ENCODE peak calls at places on chromosomes 5 and 9, in four cellular contexts. One of them, this sample, is unnamed.

GRCh38 chr5:82426419-82427154 is 148.4 kb upstream of the RPS23 start:
- DNase-seq in hepatocyte: no peak
- DNase-seq in endothelial cell of umbilical vein: no peak
- DNase-seq in PC-3: no peak
- DNase-seq in this sample: no peak

GRCh38 chr9:20786807-20787206 is 102.7 kb downstream of the FOCAD start:
- DNase-seq in hepatocyte: no peak
- DNase-seq in endothelial cell of umbilical vein: no peak
- DNase-seq in PC-3: no peak
- DNase-seq in this sample: no peak

GRCh38 chr5:146816775-146817387 is 61.7 kb downstream of the PPP2R2B start:
- DNase-seq in hepatocyte: no peak
- DNase-seq in endothelial cell of umbilical vein: no peak
- DNase-seq in PC-3: no peak
- DNase-seq in this sample: no peak

GRCh38 chr5:73228052-73228451 is 55.1 kb downstream of the TMEM174 start:
- DNase-seq in hepatocyte: no peak
- DNase-seq in endothelial cell of umbilical vein: no peak
- DNase-seq in PC-3: no peak
- DNase-seq in this sample: no peak

GRCh38 chr5:103362211-103362610 is 103.6 kb downstream of the MACIR start:
- DNase-seq in hepatocyte: no peak
- DNase-seq in endothelial cell of umbilical vein: no peak
- DNase-seq in PC-3: peak; percentile 48
- DNase-seq in this sample: no peak

GRCh38 chr5:136285501-136285900 is 79.8 kb downstream of the TRPC7 start:
- DNase-seq in hepatocyte: no peak
- DNase-seq in endothelial cell of umbilical vein: no peak
- DNase-seq in PC-3: no peak
- DNase-seq in this sample: no peak

GRCh38 chr5:84085387-84086041 is 299.2 kb downstream of the EDIL3 start:
- DNase-seq in hepatocyte: no peak
- DNase-seq in endothelial cell of umbilical vein: no peak
- DNase-seq in PC-3: no peak
- DNase-seq in this sample: peak; percentile 27

GRCh38 chr5:147813696-147814095 is 17.8 kb downstream of the SPINK1 start:
- DNase-seq in hepatocyte: no peak
- DNase-seq in endothelial cell of umbilical vein: no peak
- DNase-seq in PC-3: peak; percentile 84
- DNase-seq in this sample: no peak

GRCh38 chr5:39208471-39208870 is 10.9 kb downstream of the FYB1 start:
- DNase-seq in hepatocyte: no peak
- DNase-seq in endothelial cell of umbilical vein: no peak
- DNase-seq in PC-3: no peak
- DNase-seq in this sample: no peak

GRCh38 chr5:141199359-141200235 is at the start of gene PCDHB11:
- DNase-seq in hepatocyte: no peak
- DNase-seq in endothelial cell of umbilical vein: peak; percentile 2
- DNase-seq in PC-3: peak; percentile 37
- DNase-seq in this sample: peak; percentile 53
- TF ChIP-seq CTCF in hepatocyte: peak; percentile 16
- TF ChIP-seq CTCF in endothelial cell of umbilical vein: no peak
- TF ChIP-seq CTCF in PC-3: peak; percentile 45
- TF ChIP-seq CTCF in this sample: peak; percentile 59

GRCh38 chr5:116525680-116526079 is 48.9 kb downstream of the SEMA6A start:
- DNase-seq in hepatocyte: no peak
- DNase-seq in endothelial cell of umbilical vein: no peak
- DNase-seq in PC-3: no peak
- DNase-seq in this sample: no peak

GRCh38 chr5:116522737-116523136 is 51.9 kb downstream of the SEMA6A start:
- DNase-seq in hepatocyte: no peak
- DNase-seq in endothelial cell of umbilical vein: no peak
- DNase-seq in PC-3: no peak
- DNase-seq in this sample: no peak

GRCh38 chr5:116524051-116524450 is 50.6 kb downstream of the SEMA6A start:
- DNase-seq in hepatocyte: no peak
- DNase-seq in endothelial cell of umbilical vein: no peak
- DNase-seq in PC-3: no peak
- DNase-seq in this sample: no peak

GRCh38 chr5:116524505-116524904 is 50.1 kb downstream of the SEMA6A start:
- DNase-seq in hepatocyte: no peak
- DNase-seq in endothelial cell of umbilical vein: no peak
- DNase-seq in PC-3: no peak
- DNase-seq in this sample: no peak

GRCh38 chr5:116524966-116525365 is 49.7 kb downstream of the SEMA6A start:
- DNase-seq in hepatocyte: no peak
- DNase-seq in endothelial cell of umbilical vein: no peak
- DNase-seq in PC-3: no peak
- DNase-seq in this sample: no peak
- H4K20me1 ChIP-seq in hepatocyte: peaks cover 56% of the 10 kb centered on the region
- H4K20me1 ChIP-seq in endothelial cell of umbilical vein: no peaks in the 10 kb centered on the region
- H4K20me1 ChIP-seq in PC-3: no peaks in the 10 kb centered on the region
- H4K20me1 ChIP-seq in this sample: peaks cover 81% of the 10 kb centered on the region

GRCh38 chr9:2120926-2121689 is 106.0 kb downstream of the SMARCA2 start:
- DNase-seq in hepatocyte: no peak
- DNase-seq in endothelial cell of umbilical vein: peak; percentile 62
- DNase-seq in PC-3: peak; percentile 35
- DNase-seq in this sample: no peak
- TF ChIP-seq CTCF in hepatocyte: no peak
- TF ChIP-seq CTCF in endothelial cell of umbilical vein: no peak
- TF ChIP-seq CTCF in PC-3: no peak
- TF ChIP-seq CTCF in this sample: peak; percentile 9

DNA sequence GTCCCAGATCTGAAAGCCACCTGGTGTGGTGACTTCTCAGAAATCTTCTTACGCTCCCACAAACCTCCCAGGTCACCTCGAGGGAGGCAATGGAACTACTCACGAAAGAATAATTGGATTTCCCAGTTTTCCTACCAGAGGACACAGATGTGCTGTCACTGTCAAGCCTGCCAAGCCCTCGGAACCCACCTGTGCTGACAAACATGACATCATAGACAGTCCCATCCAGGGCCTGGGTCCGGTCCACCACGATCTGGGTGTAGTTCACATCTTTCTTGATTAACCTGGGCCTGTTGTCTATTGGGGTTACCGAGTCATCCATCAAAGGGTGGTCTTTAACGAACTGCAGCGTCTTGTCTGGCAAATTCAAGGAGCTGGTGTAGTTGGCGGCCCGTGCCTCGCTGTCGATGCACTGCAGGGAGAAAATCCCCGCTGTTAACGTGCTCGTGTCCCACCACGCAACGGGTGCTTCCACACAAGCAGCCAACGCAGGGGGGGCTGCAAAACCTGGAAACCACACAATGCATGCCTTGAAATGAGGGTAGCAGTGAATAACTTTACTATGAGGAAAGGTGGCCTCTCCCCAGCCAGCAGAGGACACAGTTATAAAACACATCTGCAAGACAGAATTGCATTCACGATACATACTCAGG is 69.0 kb downstream of the SECISBP2 start:
- DNase-seq in hepatocyte: no peak
- DNase-seq in endothelial cell of umbilical vein: no peak
- DNase-seq in PC-3: no peak
- DNase-seq in this sample: no peak
- H4K20me1 ChIP-seq in hepatocyte: no peaks in the 10 kb centered on the region
- H4K20me1 ChIP-seq in endothelial cell of umbilical vein: no peaks in the 10 kb centered on the region
- H4K20me1 ChIP-seq in PC-3: no peaks in the 10 kb centered on the region
- H4K20me1 ChIP-seq in this sample: no peaks in the 10 kb centered on the region

This sample was measured in neural progenitor cell.